ENCODE peak calls at places on chromosomes 4 and X, in five cellular contexts. D is Peyer's patch, K is tibial artery, A is lung, H is tibial nerve. M is an unnamed sample.
A peak's percentile ranks its signal among the peaks of the same experiment; 100 is the strongest.

GRCh38 chrX:87664381-87664780 is 146.8 kb downstream of the KLHL4 start:
- DNase-seq in D (no peak), K (no peak), A (no peak), H (no peak), M (no peak)

GRCh38 chr4:153115322-153116100 is 88.7 kb upstream of the TRIM2 start:
- DNase-seq in D (peak; percentile 68), K (no peak), A (peak; percentile 39), H (no peak), M (peak; percentile 76)

GRCh38 chr4:136342666-136343065 is 1189.6 kb downstream of the PCDH18 start:
- DNase-seq in D (no peak), K (no peak), A (no peak), H (no peak), M (no peak)

GRCh38 chr4:45621926-45622325 is 501.9 kb downstream of the GABRG1 start:
- DNase-seq in D (no peak), K (no peak), A (no peak), H (no peak), M (no peak)

GRCh38 chr4:7398104-7398423 is 36.7 kb downstream of the PSAPL1 start:
- DNase-seq in D (no peak), K (peak; percentile 55), A (peak; percentile 83), H (no peak), M (no peak)

GRCh38 chr4:65546882-65547281 is 123.4 kb downstream of the EPHA5 start:
- DNase-seq in D (no peak), K (no peak), A (no peak), H (no peak), M (no peak)

GRCh38 chrX:394830-395229 is 8.1 kb upstream of the PPP2R3B start:
- DNase-seq in D (no peak), K (no peak), A (no peak), H (no peak), M (no peak)

GRCh38 chr4:86565641-86566040 is 28.5 kb upstream of the PTPN13 start:
- DNase-seq in D (no peak), K (no peak), A (no peak), H (no peak), M (no peak)

GRCh38 chrX:103585421-103586313 is at the start of gene TCEAL4:
- DNase-seq in D (peak; percentile 61), K (peak; percentile 82), A (peak; percentile 53), H (peak; percentile 56), M (no peak)

GRCh38 chrX:150649096-150649870 is 43.9 kb upstream of the MTMR1 start:
- DNase-seq in D (no peak), K (no peak), A (no peak), H (peak; percentile 5), M (no peak)

GRCh38 chrX:99703467-99703866 is 706.6 kb downstream of the PCDH19 start:
- DNase-seq in D (no peak), K (no peak), A (no peak), H (no peak), M (no peak)

GRCh38 chr4:1216869-1217294 is 32.0 kb downstream of the CTBP1 start:
- DNase-seq in D (peak; percentile 79), K (no peak), A (no peak), H (no peak), M (peak; percentile 49)

GRCh38 chr4:139014391-139015268 is 951 bp upstream of the NOCT start:
- DNase-seq in D (no peak), K (no peak), A (peak; percentile 29), H (peak; percentile 24), M (no peak)

GRCh38 chr4:27278615-27279014 is 418.0 kb downstream of the STIM2 start:
- DNase-seq in D (no peak), K (no peak), A (no peak), H (no peak), M (no peak)

GRCh38 chr4:126778348-126778747 is 854.4 kb upstream of the INTU start:
- DNase-seq in D (no peak), K (no peak), A (no peak), H (no peak), M (no peak)

GRCh38 chr4:17809667-17810066 is 890 bp downstream of the DCAF16 start:
- DNase-seq in D (no peak), K (no peak), A (no peak), H (no peak), M (peak; percentile 23)

GRCh38 chrX:121165930-121166359 is 118.5 kb downstream of the GLUD2 start:
- DNase-seq in D (no peak), K (no peak), A (no peak), H (no peak), M (no peak)

GRCh38 chr4:88341227-88342192 is 37.1 kb upstream of the HERC6 start:
- DNase-seq in D (no peak), K (no peak), A (no peak), H (no peak), M (no peak)

GRCh38 chrX:123425904-123426303 is 241.8 kb downstream of the GRIA3 start:
- DNase-seq in D (no peak), K (peak; percentile 71), A (peak; percentile 33), H (peak; percentile 4), M (no peak)

GRCh38 chr4:26356067-26356466 is 35.3 kb downstream of the RBPJ start:
- DNase-seq in D (no peak), K (no peak), A (no peak), H (no peak), M (no peak)

GRCh38 chr4:56871357-56871993 is 36.2 kb upstream of the REST start:
- DNase-seq in D (no peak), K (no peak), A (no peak), H (no peak), M (no peak)

GRCh38 chr4:1910643-1911042 is 39.5 kb downstream of the NSD2 start:
- DNase-seq in D (no peak), K (no peak), A (no peak), H (peak; percentile 40), M (no peak)

GRCh38 chr4:168434993-168435392 is 45.3 kb downstream of the DDX60L start:
- DNase-seq in D (no peak), K (no peak), A (no peak), H (no peak), M (no peak)

GRCh38 chr4:138494931-138495330 is 252.8 kb upstream of the SLC7A11 start:
- DNase-seq in D (no peak), K (no peak), A (no peak), H (no peak), M (no peak)

GRCh38 chr4:78464265-78464664 is 87.3 kb upstream of the ANXA3 start:
- DNase-seq in D (no peak), K (no peak), A (no peak), H (no peak), M (no peak)

GRCh38 chr4:88672987-88673386 is 24.6 kb downstream of the NAP1L5 start:
- DNase-seq in D (no peak), K (no peak), A (no peak), H (no peak), M (no peak)

GRCh38 chr4:100694467-100694866 is 176.6 kb upstream of the EMCN start:
- DNase-seq in D (no peak), K (no peak), A (no peak), H (no peak), M (no peak)

GRCh38 chr4:3269105-3269927 is 20.4 kb downstream of the MSANTD1 start:
- DNase-seq in D (no peak), K (no peak), A (no peak), H (no peak), M (no peak)

GRCh38 chr4:16123356-16124084 is 39.7 kb upstream of the PROM1 start:
- DNase-seq in D (no peak), K (no peak), A (no peak), H (no peak), M (no peak)

GRCh38 chr4:48976007-48976406 is 10.1 kb upstream of the CWH43 start:
- DNase-seq in D (no peak), K (no peak), A (no peak), H (no peak), M (no peak)

GRCh38 chr4:183612329-183613250 is 46.4 kb downstream of the RWDD4 start:
- DNase-seq in D (no peak), K (no peak), A (no peak), H (no peak), M (no peak)

GRCh38 chr4:29276150-29276549 is 1444.0 kb upstream of the PCDH7 start:
- DNase-seq in D (no peak), K (no peak), A (no peak), H (no peak), M (no peak)

GRCh38 chr4:99710681-99711345 is 53.2 kb upstream of the C4orf54 start:
- DNase-seq in D (no peak), K (no peak), A (no peak), H (no peak), M (no peak)

GRCh38 chr4:95693594-95693993 is 144.8 kb upstream of the UNC5C start:
- DNase-seq in D (no peak), K (no peak), A (no peak), H (no peak), M (no peak)
- TF ChIP-seq CTCF in D (no peak), K (no peak), A (no peak), H (no peak), M (no peak)

DNA sequence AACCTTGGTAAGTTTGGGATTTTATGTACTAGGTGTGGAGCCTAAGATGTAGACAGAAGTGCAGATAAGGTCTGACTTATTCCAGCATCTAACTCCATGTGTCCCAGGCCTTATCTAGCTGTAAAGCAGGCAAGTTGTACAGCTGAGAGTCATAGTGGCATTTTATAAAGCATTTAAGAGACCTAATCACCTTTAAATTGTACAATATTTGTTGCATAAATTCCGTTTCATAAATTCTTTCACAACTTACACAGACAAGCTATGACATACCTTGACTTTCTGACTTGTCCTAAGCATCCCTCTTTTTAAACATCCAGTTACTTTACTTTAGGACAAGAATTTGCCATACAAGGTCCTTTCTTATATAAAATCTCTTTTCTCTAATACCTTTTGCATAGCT is 11.0 kb downstream of the SYAP1 start:
- DNase-seq in D (no peak), K (no peak), A (no peak), H (no peak), M (no peak)
- H3K4me3 ChIP-seq in D (no peak overlapping the region), K (no peak overlapping the region), A (no peak overlapping the region), H (no peak overlapping the region), M (no peak overlapping the region)

GRCh38 chr4:109434793-109435080 is 1.1 kb downstream of the SEC24B start:
- DNase-seq in D (no peak), K (no peak), A (no peak), H (no peak), M (no peak)
- H3K4me1 ChIP-seq in D (peaks cover 37% of the 10 kb centered on the region), K (no peaks in the 10 kb centered on the region), A (peaks cover 9% of the 10 kb centered on the region), H (no peaks in the 10 kb centered on the region), M (peaks cover 37% of the 10 kb centered on the region)

DNA sequence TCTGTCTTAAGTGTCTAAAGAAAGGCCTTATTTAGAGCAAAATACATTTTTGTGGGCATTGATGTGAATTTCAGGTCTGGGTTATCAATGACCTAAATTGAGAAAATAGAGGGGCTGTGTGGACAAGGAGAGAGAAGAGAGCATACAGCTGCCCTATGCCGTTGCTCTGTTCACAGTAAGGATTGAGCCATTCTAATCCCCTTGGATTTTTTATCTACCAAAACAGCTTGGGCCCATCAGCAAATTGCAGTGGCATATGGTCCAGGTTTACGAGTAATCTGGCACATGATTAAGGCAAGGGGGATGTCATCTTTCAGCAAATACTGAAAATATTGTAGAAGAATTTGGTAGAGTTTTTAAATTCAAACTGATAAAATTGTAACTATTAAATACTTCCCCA is 210.2 kb downstream of the ANTXR2 start:
- DNase-seq in D (no peak), K (no peak), A (no peak), H (no peak), M (no peak)
- TF ChIP-seq CTCF in D (no peak), K (no peak), A (no peak), H (no peak), M (no peak)

GRCh38 chrX:154818916-154819770 is 13.9 kb upstream of the MPP1 start:
- DNase-seq in D (no peak), K (no peak), A (no peak), H (no peak), M (no peak)
- H3K4me3 ChIP-seq in D (no peak overlapping the region), K (no peak overlapping the region), A (no peak overlapping the region), H (no peak overlapping the region), M (no peak overlapping the region)

M was measured in CD8-positive, alpha-beta T cell.